ENCODE peak calls at places on chromosome 3, in ten cellular contexts. U is sciatic nerve, J is amniotic stem cell, A is mammary epithelial cell, V is lung microvascular endothelial cell, T is heart right ventricle, G is cardiac muscle cell, S is sigmoid colon, Z is NCI-H1105, F is transverse colon. Y is an unnamed sample.

GRCh38 chr3:105907790-105908189 is 39.0 kb upstream of the CBLB start:
- DNase-seq in U (no peak), F (no peak), A (no peak), J (no peak), G (peak), S (no peak), Z (no peak), V (no peak), T (no peak), Y (no peak)

GRCh38 chr3:45644467-45645201 is 44.6 kb upstream of the SACM1L start:
- DNase-seq in V (peak), A (peak), T (no peak), J (peak), S (no peak), F (no peak), Z (no peak), U (no peak), G (peak), Y (no peak)

GRCh38 chr3:153634683-153635082 is 472.7 kb downstream of the RAP2B start:
- DNase-seq in J (no peak), T (no peak), V (no peak), F (no peak), U (no peak), S (no peak), Z (no peak), A (no peak), G (peak), Y (no peak)

GRCh38 chr3:72960812-72961518 is 35.6 kb upstream of the PPP4R2 start:
- DNase-seq in T (peak), S (no peak), U (no peak), J (no peak), V (peak), Z (no peak), G (peak), A (no peak), F (peak), Y (no peak)

GRCh38 chr3:39291903-39292329 is 12.1 kb upstream of the CX3CR1 start:
- DNase-seq in G (peak), F (peak), A (peak), S (peak), J (peak), U (peak), T (peak), Z (peak), V (peak), Y (no peak)

GRCh38 chr3:33426068-33426467 is 14.1 kb downstream of the UBP1 start:
- DNase-seq in F (no peak), A (no peak), U (no peak), T (no peak), J (no peak), G (no peak), V (no peak), S (no peak), Z (no peak), Y (no peak)

GRCh38 chr3:194779729-194780224 is 94.1 kb downstream of the FAM43A start:
- DNase-seq in G (no peak), V (no peak), F (no peak), T (no peak), Z (no peak), J (peak), S (no peak), U (no peak), A (no peak), Y (no peak)

GRCh38 chr3:150359381-150359780 is 48.7 kb upstream of the TSC22D2 start:
- DNase-seq in F (no peak), T (no peak), S (no peak), V (no peak), A (no peak), G (no peak), U (no peak), Z (no peak), J (no peak), Y (no peak)

GRCh38 chr3:81851166-81851565 is 89.7 kb upstream of the GBE1 start:
- DNase-seq in J (no peak), G (peak), U (no peak), Z (no peak), F (no peak), T (no peak), V (no peak), A (no peak), S (no peak), Y (no peak)

GRCh38 chr3:30221622-30222021 is 384.8 kb upstream of the TGFBR2 start:
- DNase-seq in U (no peak), Z (no peak), V (no peak), T (no peak), G (peak), S (no peak), A (peak), J (no peak), F (no peak), Y (no peak)

GRCh38 chr3:184540777-184541681 is 20.6 kb upstream of the EPHB3 start:
- DNase-seq in V (peak), G (peak), Z (peak), A (peak), F (peak), T (peak), U (peak), S (peak), J (no peak), Y (no peak)

GRCh38 chr3:46348811-46349482 is 5.0 kb upstream of the CCR2 start:
- DNase-seq in S (no peak), V (no peak), F (no peak), Z (no peak), U (no peak), G (no peak), A (no peak), T (no peak), J (no peak), Y (no peak)

GRCh38 chr3:88031543-88032148 is 27.2 kb downstream of the CGGBP1 start:
- DNase-seq in V (peak), U (no peak), F (no peak), A (peak), J (no peak), Z (peak), T (no peak), S (no peak), G (peak), Y (no peak)

Y was measured in smooth muscle cell of the brain vasculature.